ENCODE peak calls at places on chromosomes 2 and 18, in five cellular contexts. H is NCI-H1105 treated with DMSO at 0.1 percent for 48 hours, L is left ventricle myocardium inferior, N is GM23338, U is astrocyte of the hippocampus. S is an unnamed sample.

GRCh38 chr2:240529344-240529999 is 28.3 kb downstream of the ANKMY1 start:
- DNase-seq in L (no peak), H (no peak), N (no peak), U (no peak), S (no peak)

GRCh38 chr18:8381801-8382459 is 227.3 kb upstream of the RAB12 start:
- DNase-seq in N (no peak), L (no peak), H (no peak), U (peak; percentile 81), S (no peak)

GRCh38 chr18:24115628-24116027 is 23.2 kb upstream of the CABYR start:
- DNase-seq in N (no peak), L (no peak), H (no peak), U (no peak), S (no peak)

GRCh38 chr2:53826587-53827397 is 33.0 kb downstream of the GPR75 start:
- DNase-seq in H (no peak), N (no peak), U (peak; percentile 39), L (no peak), S (no peak)

GRCh38 chr2:235489897-235490296 is 3.9 kb upstream of the AGAP1 start:
- DNase-seq in N (no peak), H (no peak), U (no peak), L (no peak), S (no peak)

GRCh38 chr2:17257194-17257909 is 260.9 kb downstream of the RAD51AP2 start:
- DNase-seq in U (peak; percentile 42), H (no peak), N (no peak), L (no peak), S (no peak)

GRCh38 chr2:47402555-47402804 is 476 bp upstream of the MSH2 start:
- DNase-seq in H (no peak), U (no peak), L (no peak), N (no peak), S (no peak)

GRCh38 chr2:176121377-176122111 is 975 bp upstream of the HOXD9 start:
- DNase-seq in N (no peak), H (no peak), U (no peak), L (no peak), S (no peak)

GRCh38 chr18:74378179-74378682 is 62.6 kb downstream of the C18orf63 start:
- DNase-seq in N (no peak), U (no peak), H (no peak), L (no peak), S (no peak)

GRCh38 chr2:178005756-178006155 is 66.8 kb downstream of the PDE11A start:
- DNase-seq in N (no peak), L (no peak), H (no peak), U (no peak), S (no peak)

GRCh38 chr2:98504386-98505109 is 59.9 kb downstream of the INPP4A start:
- DNase-seq in U (no peak), L (no peak), N (no peak), H (no peak), S (no peak)

GRCh38 chr2:185221-185620 is 78.6 kb downstream of the SH3YL1 start:
- DNase-seq in N (no peak), H (no peak), U (peak; percentile 23), L (no peak), S (no peak)

GRCh38 chr18:1092228-1092627 is 187.6 kb downstream of the ADCYAP1 start:
- DNase-seq in H (no peak), U (peak; percentile 38), N (peak; percentile 75), L (no peak), S (no peak)

GRCh38 chr2:44776924-44777480 is 164.5 kb upstream of the SIX3 start:
- DNase-seq in H (peak; percentile 26), N (no peak), U (peak; percentile 17), L (no peak), S (no peak)

GRCh38 chr2:212646698-212647097 is 108.1 kb upstream of the ERBB4 start:
- DNase-seq in L (no peak), U (peak; percentile 74), H (no peak), N (no peak), S (peak; percentile 33)

GRCh38 chr18:27887287-27887686 is 289.6 kb downstream of the CDH2 start:
- DNase-seq in L (no peak), U (no peak), H (no peak), N (no peak), S (no peak)

GRCh38 chr2:191171291-191171690 is 20.5 kb upstream of the STAT4 start:
- DNase-seq in U (no peak), N (no peak), H (no peak), L (no peak), S (no peak)

GRCh38 chr2:119460076-119460475 is 28.4 kb downstream of the TMEM37 start:
- DNase-seq in U (no peak), H (no peak), L (no peak), N (no peak), S (no peak)

GRCh38 chr2:100739735-100740432 is 80.1 kb upstream of the NPAS2 start:
- DNase-seq in N (no peak), U (no peak), H (no peak), L (no peak), S (no peak)

GRCh38 chr2:112712903-112713584 is 7.8 kb upstream of the NT5DC4 start:
- DNase-seq in H (no peak), L (no peak), U (no peak), N (no peak), S (no peak)

GRCh38 chr2:97701851-97702465 is 11.4 kb upstream of the ZAP70 start:
- DNase-seq in N (no peak), L (no peak), U (no peak), H (no peak), S (no peak)

GRCh38 chr18:13710460-13710859 is 15.9 kb downstream of the FAM210A start:
- DNase-seq in L (no peak), H (no peak), U (peak; percentile 27), N (no peak), S (no peak)

GRCh38 chr2:239047861-239048260 is 200.0 kb downstream of the TWIST2 start:
- DNase-seq in L (no peak), H (no peak), U (no peak), N (no peak), S (no peak)

GRCh38 chr18:49960376-49960775 is 147.0 kb upstream of the ACAA2 start:
- DNase-seq in N (no peak), L (no peak), U (no peak), H (no peak), S (no peak)

GRCh38 chr2:111669928-111670695 is 213.9 kb downstream of the ANAPC1 start:
- DNase-seq in N (no peak), U (no peak), H (no peak), L (no peak), S (no peak)

GRCh38 chr18:741931-742512 is 29.6 kb upstream of the ENOSF1 start:
- DNase-seq in N (peak; percentile 53), L (no peak), U (peak; percentile 53), H (peak; percentile 13), S (peak; percentile 21)

GRCh38 chr2:42244520-42244919 is 75.4 kb downstream of the EML4 start:
- DNase-seq in U (no peak), L (no peak), N (no peak), H (no peak), S (no peak)

GRCh38 chr2:238040918-238041317 is 19.9 kb upstream of the SCLY start:
- DNase-seq in L (no peak), H (no peak), N (no peak), U (no peak), S (no peak)

GRCh38 chr2:145161656-145162055 is 641.7 kb upstream of the ZEB2 start:
- DNase-seq in U (no peak), H (no peak), N (no peak), L (no peak), S (no peak)

GRCh38 chr2:11128258-11128951 is 26.9 kb upstream of the SLC66A3 start:
- DNase-seq in U (peak; percentile 54), N (no peak), H (no peak), L (no peak), S (no peak)

GRCh38 chr18:23069481-23069880 is 65.8 kb upstream of the CABLES1 start:
- DNase-seq in L (no peak), H (no peak), U (no peak), N (no peak), S (no peak)

GRCh38 chr2:133371286-133371685 is 197.0 kb downstream of the NCKAP5 start:
- DNase-seq in N (no peak), H (no peak), U (no peak), L (no peak), S (no peak)

GRCh38 chr18:51137891-51138290 is 59.6 kb downstream of the MEX3C start:
- DNase-seq in L (no peak), U (no peak), H (no peak), N (no peak), S (no peak)

GRCh38 chr2:135832891-135833290 is 4.1 kb downstream of the LCT start:
- DNase-seq in H (no peak), U (no peak), L (no peak), N (no peak), S (no peak)

GRCh38 chr2:241882090-241882625 is 12.6 kb downstream of the RTP5 start:
- DNase-seq in H (no peak), U (no peak), N (peak; percentile 65), L (peak; percentile 59), S (peak; percentile 69)

GRCh38 chr18:33115917-33116316 is 324.6 kb downstream of the CCDC178 start:
- DNase-seq in H (no peak), N (no peak), L (no peak), U (no peak), S (no peak)

GRCh38 chr2:101987832-101988231 is 3.9 kb upstream of the IL1R2 start:
- DNase-seq in H (no peak), L (no peak), N (no peak), U (no peak), S (no peak)

GRCh38 chr2:180991361-180991760 is 11.0 kb downstream of the UBE2E3 start:
- DNase-seq in N (peak; percentile 26), L (no peak), H (no peak), U (no peak), S (no peak)

GRCh38 chr18:36465276-36465675 is 167.8 kb downstream of the FHOD3 start:
- DNase-seq in L (no peak), H (no peak), U (no peak), N (no peak), S (no peak)

GRCh38 chr2:47237375-47238357 is 82.6 kb upstream of the STPG4 start:
- DNase-seq in L (peak; percentile 56), H (no peak), N (peak; percentile 82), U (peak; percentile 76), S (no peak)

S was measured in NCI-H345.